ENCODE peak calls at places on chromosomes 16 and 17, in four cellular contexts. P is Peyer's patch, E is IMR-90, L is esophagus squamous epithelium. T is an unnamed sample.

GRCh38 chr17:3532106-3532858 is 25.3 kb downstream of the TRPV3 start:
- DNase-seq in P (no peak), E (no peak), L (no peak), T (no peak)

GRCh38 chr17:78600181-78600651 is 23.0 kb upstream of the DNAH17 start:
- DNase-seq in P (no peak), E (no peak), L (no peak), T (peak; percentile 76)

GRCh38 chr17:59753522-59754467 is 46.3 kb downstream of the VMP1 start:
- DNase-seq in P (no peak), E (peak; percentile 93), L (no peak), T (no peak)

GRCh38 chr17:41098476-41098875 is 534 bp upstream of the KRTAP4-8 start:
- DNase-seq in P (no peak), E (peak; percentile 68), L (no peak), T (peak; percentile 43)

GRCh38 chr17:13051876-13052275 is 34.0 kb upstream of the ELAC2 start:
- DNase-seq in P (no peak), E (no peak), L (no peak), T (no peak)

GRCh38 chr16:10501016-10501607 is 79.3 kb downstream of the EMP2 start:
- DNase-seq in P (no peak), E (no peak), L (no peak), T (no peak)

GRCh38 chr17:1865252-1866037 is 35.6 kb downstream of the RPA1 start:
- DNase-seq in P (no peak), E (peak; percentile 12), L (no peak), T (no peak)

GRCh38 chr16:50440991-50441390 is 72.2 kb upstream of the BRD7 start:
- DNase-seq in P (no peak), E (no peak), L (no peak), T (no peak)

GRCh38 chr17:7582401-7583252 is 1.0 kb upstream of the MPDU1 start:
- DNase-seq in P (no peak), E (no peak), L (no peak), T (no peak)

GRCh38 chr16:87648236-87648635 is 45.9 kb downstream of the JPH3 start:
- DNase-seq in P (no peak), E (no peak), L (no peak), T (no peak)

GRCh38 chr17:27755706-27756466 is 44.4 kb downstream of the NOS2 start:
- DNase-seq in P (no peak), E (no peak), L (no peak), T (no peak)

DNA sequence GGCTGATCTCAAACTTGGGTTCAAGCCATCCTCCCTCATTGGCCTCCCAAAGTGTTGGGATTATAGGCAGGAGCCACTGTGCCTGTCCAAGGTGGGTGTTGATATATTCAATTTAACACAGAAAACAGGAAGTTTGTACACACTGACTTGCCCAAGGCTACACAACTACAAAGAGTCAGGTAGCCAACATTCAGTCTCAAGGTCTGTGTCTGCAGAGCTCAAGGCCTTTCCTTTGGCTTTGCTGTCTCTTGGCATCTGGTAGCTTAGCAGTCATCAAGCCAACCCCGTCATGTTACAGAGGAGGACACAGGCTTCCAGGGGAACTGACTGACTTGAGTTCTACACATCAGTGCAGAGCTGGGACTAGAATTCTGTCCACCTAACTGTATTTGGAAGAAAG is 11.9 kb upstream of the MEFV start:
- DNase-seq in P (no peak), E (no peak), L (no peak), T (no peak)
- H3K9me3 ChIP-seq in P (no peaks in the 10 kb centered on the region), E (no peaks in the 10 kb centered on the region), L (no peaks in the 10 kb centered on the region), T (no peaks in the 10 kb centered on the region)

DNA sequence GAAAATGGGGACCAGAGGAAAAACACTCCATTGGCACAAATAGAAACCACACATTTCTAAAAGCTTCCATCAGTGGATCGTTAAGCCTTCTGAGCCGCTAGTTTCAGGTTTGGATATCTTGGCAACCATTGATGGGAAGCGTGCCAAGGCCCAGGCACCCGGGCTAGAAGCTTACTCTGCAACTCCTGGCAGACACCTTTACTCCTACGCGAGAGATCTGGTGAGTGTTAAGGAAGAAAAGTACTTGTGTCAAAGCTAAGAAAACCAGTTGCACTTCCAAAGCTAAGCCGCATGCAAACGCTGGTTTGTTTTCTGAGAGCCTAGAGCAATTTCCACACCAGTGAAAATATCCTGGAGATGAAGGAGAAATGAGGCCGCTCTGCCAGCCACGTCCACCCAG is 472.4 kb downstream of the PMP22 start:
- DNase-seq in P (no peak), E (no peak), L (no peak), T (peak; percentile 71)
- H3K36me3 ChIP-seq in P (no peaks in the 10 kb centered on the region), E (no peaks in the 10 kb centered on the region), L (no peaks in the 10 kb centered on the region), T (no peaks in the 10 kb centered on the region)

GRCh38 chr17:42312285-42313130 is 24.2 kb downstream of the STAT5A start:
- DNase-seq in P (peak; percentile 84), E (peak; percentile 81), L (no peak), T (no peak)

GRCh38 chr17:42313389-42313772 is 25.1 kb downstream of the STAT5A start:
- DNase-seq in P (no peak), E (no peak), L (no peak), T (no peak)

GRCh38 chr17:42310281-42311156 is 22.2 kb downstream of the STAT5A start:
- DNase-seq in P (no peak), E (no peak), L (no peak), T (no peak)

GRCh38 chr17:42311240-42312034 is 23.1 kb downstream of the STAT5A start:
- DNase-seq in P (peak; percentile 60), E (peak; percentile 94), L (no peak), T (no peak)

DNA sequence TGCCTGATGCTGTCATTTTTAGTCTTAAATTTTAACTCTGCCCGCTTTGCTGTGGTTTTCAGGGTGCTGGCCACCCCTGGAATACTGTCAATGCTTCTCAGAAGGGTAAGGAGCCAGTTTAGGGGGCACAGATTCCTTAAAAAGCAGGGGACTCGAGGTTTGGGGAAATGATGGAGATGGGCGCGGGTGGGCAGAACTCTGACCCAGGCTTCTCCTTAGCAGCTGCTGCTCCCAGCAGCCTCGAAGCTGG is 23.7 kb downstream of the STAT5A start:
- DNase-seq in P (no peak), E (no peak), L (no peak), T (no peak)
- H3K4me3 ChIP-seq in P (peak overlapping the region; percentile 43), E (no peak overlapping the region), L (no peak overlapping the region), T (no peak overlapping the region)

GRCh38 chr17:16623282-16623681 is 30.4 kb downstream of the ZNF624 start:
- DNase-seq in P (no peak), E (no peak), L (no peak), T (no peak)

GRCh38 chr17:16617481-16618060 is 36.1 kb downstream of the ZNF624 start:
- DNase-seq in P (no peak), E (no peak), L (no peak), T (no peak)

DNA sequence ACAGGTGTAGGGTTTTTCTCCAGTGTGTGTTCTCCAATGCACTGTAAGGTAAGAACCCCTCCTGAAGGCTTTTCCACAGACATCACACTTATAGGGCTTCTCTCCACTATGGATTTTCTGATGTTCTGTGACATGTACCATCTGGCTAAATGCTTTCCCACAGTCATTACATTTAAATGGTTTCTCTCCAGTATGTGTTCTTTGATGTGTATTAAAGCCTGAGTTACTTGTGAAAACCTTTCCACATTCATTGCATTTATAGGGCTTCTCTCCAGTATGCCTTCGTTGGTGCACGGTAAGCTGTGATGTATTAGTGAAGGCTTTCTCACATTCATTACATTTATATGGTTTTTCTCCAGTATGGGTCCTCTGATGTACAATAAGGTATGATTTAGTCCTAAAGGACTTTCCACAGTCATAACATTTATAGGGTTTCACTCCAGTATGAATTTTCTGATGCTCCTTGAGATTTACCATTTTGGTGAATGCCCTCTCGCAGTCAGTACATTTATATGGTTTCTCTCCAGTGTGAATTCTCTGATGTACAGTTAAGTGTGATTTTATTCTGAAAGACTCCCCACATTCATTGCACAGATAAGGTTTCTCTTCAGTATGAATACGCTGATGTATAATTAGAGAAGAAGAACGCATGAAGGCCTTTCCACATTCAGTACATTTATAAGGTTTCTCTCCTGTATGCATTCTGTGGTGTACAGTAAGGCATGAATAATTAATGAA is 30.9 kb downstream of the ZNF624 start:
- DNase-seq in P (no peak), E (no peak), L (no peak), T (no peak)
- H3K9me3 ChIP-seq in P (peaks cover 76% of the 10 kb centered on the region), E (peaks cover 61% of the 10 kb centered on the region), L (no peaks in the 10 kb centered on the region), T (peaks cover 23% of the 10 kb centered on the region)

T was measured in MG63.